ENCODE peak calls at places on chromosomes 6 and 20, in four cellular contexts. One of them, this sample, is unnamed.

GRCh38 chr20:5829241-5829809 is 79.1 kb downstream of the SHLD1 start:
- DNase-seq in effector CD8-positive, alpha-beta T cell: no peak
- DNase-seq in GM23248: no peak
- DNase-seq in mesothelial cell of epicardium: no peak
- DNase-seq in this sample: no peak

GRCh38 chr6:23499549-23499948 is 626.5 kb upstream of the NRSN1 start:
- DNase-seq in effector CD8-positive, alpha-beta T cell: no peak
- DNase-seq in GM23248: no peak
- DNase-seq in mesothelial cell of epicardium: no peak
- DNase-seq in this sample: no peak

GRCh38 chr20:49405062-49405683 is 77.3 kb downstream of the KCNB1 start:
- DNase-seq in effector CD8-positive, alpha-beta T cell: no peak
- DNase-seq in GM23248: no peak
- DNase-seq in mesothelial cell of epicardium: no peak
- DNase-seq in this sample: no peak

GRCh38 chr6:5294392-5295211 is 33.3 kb downstream of the FARS2 start:
- DNase-seq in effector CD8-positive, alpha-beta T cell: no peak
- DNase-seq in GM23248: no peak
- DNase-seq in mesothelial cell of epicardium: no peak
- DNase-seq in this sample: no peak

GRCh38 chr6:89146748-89147715 is 1.2 kb downstream of the PM20D2 start:
- DNase-seq in effector CD8-positive, alpha-beta T cell: no peak
- DNase-seq in GM23248: peak
- DNase-seq in mesothelial cell of epicardium: no peak
- DNase-seq in this sample: no peak

GRCh38 chr6:45115696-45116095 is 212.4 kb upstream of the RUNX2 start:
- DNase-seq in effector CD8-positive, alpha-beta T cell: no peak
- DNase-seq in GM23248: peak
- DNase-seq in mesothelial cell of epicardium: no peak
- DNase-seq in this sample: no peak

GRCh38 chr20:62362991-62363919 is 3.9 kb downstream of the LAMA5 start:
- DNase-seq in effector CD8-positive, alpha-beta T cell: no peak
- DNase-seq in GM23248: no peak
- DNase-seq in mesothelial cell of epicardium: no peak
- DNase-seq in this sample: no peak

GRCh38 chr20:51500311-51500710 is 42.2 kb downstream of the NFATC2 start:
- DNase-seq in effector CD8-positive, alpha-beta T cell: no peak
- DNase-seq in GM23248: peak
- DNase-seq in mesothelial cell of epicardium: no peak
- DNase-seq in this sample: peak

GRCh38 chr6:122696079-122696478 is 83.4 kb upstream of the FABP7 start:
- DNase-seq in effector CD8-positive, alpha-beta T cell: no peak
- DNase-seq in GM23248: peak
- DNase-seq in mesothelial cell of epicardium: no peak
- DNase-seq in this sample: no peak

GRCh38 chr6:160685762-160686450 is 16.1 kb upstream of the PLG start:
- DNase-seq in effector CD8-positive, alpha-beta T cell: no peak
- DNase-seq in GM23248: no peak
- DNase-seq in mesothelial cell of epicardium: no peak
- DNase-seq in this sample: no peak

GRCh38 chr6:88013015-88013414 is 34.6 kb upstream of the SPACA1 start:
- DNase-seq in effector CD8-positive, alpha-beta T cell: no peak
- DNase-seq in GM23248: no peak
- DNase-seq in mesothelial cell of epicardium: no peak
- DNase-seq in this sample: no peak

GRCh38 chr20:15654208-15654649 is 919.0 kb downstream of the KIF16B start:
- DNase-seq in effector CD8-positive, alpha-beta T cell: no peak
- DNase-seq in GM23248: peak
- DNase-seq in mesothelial cell of epicardium: no peak
- DNase-seq in this sample: peak

GRCh38 chr20:62728028-62728780 is 19.6 kb downstream of the NTSR1 start:
- DNase-seq in effector CD8-positive, alpha-beta T cell: no peak
- DNase-seq in GM23248: no peak
- DNase-seq in mesothelial cell of epicardium: peak
- DNase-seq in this sample: no peak

GRCh38 chr6:130557481-130558112 is 191.8 kb downstream of the TMEM200A start:
- DNase-seq in effector CD8-positive, alpha-beta T cell: no peak
- DNase-seq in GM23248: no peak
- DNase-seq in mesothelial cell of epicardium: no peak
- DNase-seq in this sample: no peak

GRCh38 chr20:62368629-62369507 is 1.8 kb upstream of the LAMA5 start:
- DNase-seq in effector CD8-positive, alpha-beta T cell: no peak
- DNase-seq in GM23248: peak
- DNase-seq in mesothelial cell of epicardium: no peak
- DNase-seq in this sample: no peak

GRCh38 chr6:15870354-15871043 is 207.7 kb upstream of the DTNBP1 start:
- DNase-seq in effector CD8-positive, alpha-beta T cell: no peak
- DNase-seq in GM23248: peak
- DNase-seq in mesothelial cell of epicardium: no peak
- DNase-seq in this sample: no peak

GRCh38 chr20:23656372-23656771 is 18.6 kb upstream of the CST3 start:
- DNase-seq in effector CD8-positive, alpha-beta T cell: no peak
- DNase-seq in GM23248: no peak
- DNase-seq in mesothelial cell of epicardium: no peak
- DNase-seq in this sample: no peak

GRCh38 chr6:15507746-15508145 is 155.1 kb downstream of the DTNBP1 start:
- DNase-seq in effector CD8-positive, alpha-beta T cell: no peak
- DNase-seq in GM23248: no peak
- DNase-seq in mesothelial cell of epicardium: no peak
- DNase-seq in this sample: no peak

GRCh38 chr20:7775072-7775471 is 165.2 kb downstream of the HAO1 start:
- DNase-seq in effector CD8-positive, alpha-beta T cell: no peak
- DNase-seq in GM23248: peak
- DNase-seq in mesothelial cell of epicardium: no peak
- DNase-seq in this sample: no peak